ENCODE peak calls at places on chromosomes 16 and 17, in six cellular contexts. U, V, K, S, F and M are unnamed samples.

GRCh38 chr17:39753514-39754160 is 15.9 kb downstream of the GRB7 start:
- DNase-seq in U (peak), F (no peak), V (no peak), S (peak), K (no peak), M (peak)

GRCh38 chr17:51256101-51256500 is 3.7 kb downstream of the MBTD1 start:
- DNase-seq in V (no peak), U (no peak), K (no peak), S (no peak), F (no peak), M (no peak)

GRCh38 chr17:37605813-37606505 is 3.3 kb downstream of the SYNRG start:
- DNase-seq in K (peak), S (no peak), F (no peak), U (no peak), V (no peak), M (no peak)

GRCh38 chr17:7789131-7789530 is 44.9 kb upstream of the KDM6B start:
- DNase-seq in F (no peak), S (no peak), U (no peak), V (no peak), K (no peak), M (no peak)

GRCh38 chr16:67509016-67509415 is 19.6 kb upstream of the RIPOR1 start:
- DNase-seq in K (no peak), V (peak), U (no peak), S (no peak), F (no peak), M (no peak)

GRCh38 chr16:27369806-27370205 is 32.2 kb upstream of the IL21R start:
- DNase-seq in S (no peak), U (no peak), K (peak), F (no peak), V (no peak), M (no peak)

GRCh38 chr16:19542138-19542821 is 13.2 kb upstream of the VPS35L start:
- DNase-seq in V (peak), K (no peak), F (no peak), S (peak), U (no peak), M (no peak)

GRCh38 chr16:69741951-69742904 is 12.5 kb downstream of the NOB1 start:
- DNase-seq in V (no peak), K (peak), S (no peak), F (no peak), U (peak), M (peak)

GRCh38 chr16:71965223-71965622 is 35.0 kb downstream of the PKD1L3 start:
- DNase-seq in S (no peak), F (no peak), K (no peak), V (no peak), U (no peak), M (no peak)